ENCODE peak calls at places on chromosome 3, in eight cellular contexts. Y, D, N, T, O, Q, I and P are unnamed samples.

GRCh38 chr3:31755911-31756658 is 223.4 kb downstream of the STT3B start:
- DNase-seq in Y (no peak), D (no peak), N (no peak), T (no peak), O (no peak), Q (no peak), I (no peak), P (no peak)

GRCh38 chr3:3109407-3110298 is 521 bp downstream of the IL5RA start:
- DNase-seq in Y (no peak), D (no peak), N (peak; percentile 8), T (no peak), O (no peak), Q (no peak), I (no peak), P (no peak)

GRCh38 chr3:116512931-116513330 is 67.6 kb upstream of the LSAMP start:
- DNase-seq in Y (no peak), D (no peak), N (no peak), T (no peak), O (no peak), Q (no peak), I (no peak), P (no peak)

GRCh38 chr3:13655074-13655913 is 106.4 kb downstream of the FBLN2 start:
- DNase-seq in Y (no peak), D (peak; percentile 17), N (peak; percentile 85), T (no peak), O (peak; percentile 18), Q (no peak), I (peak; percentile 78), P (no peak)

GRCh38 chr3:7309707-7310106 is 448.8 kb downstream of the GRM7 start:
- DNase-seq in Y (no peak), D (no peak), N (peak; percentile 14), T (no peak), O (no peak), Q (no peak), I (no peak), P (no peak)

GRCh38 chr3:192106528-192106927 is 620.8 kb downstream of the FGF12 start:
- DNase-seq in Y (no peak), D (no peak), N (no peak), T (no peak), O (no peak), Q (no peak), I (no peak), P (no peak)

GRCh38 chr3:194730369-194730768 is 44.7 kb downstream of the FAM43A start:
- DNase-seq in Y (no peak), D (no peak), N (peak; percentile 44), T (no peak), O (no peak), Q (peak; percentile 47), I (peak; percentile 10), P (peak; percentile 68)

GRCh38 chr3:36257117-36257516 is 123.2 kb upstream of the STAC start:
- DNase-seq in Y (no peak), D (no peak), N (peak; percentile 9), T (no peak), O (no peak), Q (no peak), I (no peak), P (no peak)

GRCh38 chr3:105368575-105369500 is 2.1 kb downstream of the ALCAM start:
- DNase-seq in Y (peak; percentile 92), D (peak; percentile 84), N (peak; percentile 87), T (peak; percentile 69), O (peak; percentile 59), Q (peak; percentile 84), I (peak; percentile 76), P (peak; percentile 80)

GRCh38 chr3:14319654-14320182 is 82.7 kb upstream of the SLC6A6 start:
- DNase-seq in Y (peak; percentile 75), D (no peak), N (peak; percentile 81), T (no peak), O (peak; percentile 77), Q (peak; percentile 77), I (peak; percentile 52), P (peak; percentile 10)

GRCh38 chr3:28973621-28974020 is 307.2 kb upstream of the RBMS3 start:
- DNase-seq in Y (no peak), D (no peak), N (no peak), T (no peak), O (no peak), Q (no peak), I (peak; percentile 66), P (no peak)

GRCh38 chr3:188196232-188196990 is 42.5 kb downstream of the LPP start:
- DNase-seq in Y (no peak), D (no peak), N (no peak), T (no peak), O (peak; percentile 54), Q (no peak), I (peak; percentile 20), P (no peak)

GRCh38 chr3:32780735-32781210 is 37.0 kb upstream of the TRIM71 start:
- DNase-seq in Y (no peak), D (no peak), N (peak; percentile 86), T (peak; percentile 2), O (peak; percentile 16), Q (peak; percentile 42), I (peak; percentile 48), P (no peak)

GRCh38 chr3:141114816-141115458 is 63.8 kb downstream of the SPSB4 start:
- DNase-seq in Y (no peak), D (no peak), N (no peak), T (no peak), O (no peak), Q (no peak), I (peak; percentile 36), P (no peak)

GRCh38 chr3:51311055-51311454 is 74.0 kb upstream of the MANF start:
- DNase-seq in Y (no peak), D (peak; percentile 26), N (peak; percentile 48), T (no peak), O (peak; percentile 33), Q (peak; percentile 55), I (peak; percentile 56), P (no peak)

GRCh38 chr3:32569540-32570425 is 875 bp downstream of the DYNC1LI1 start:
- DNase-seq in Y (peak; percentile 52), D (no peak), N (peak; percentile 77), T (peak; percentile 22), O (peak; percentile 23), Q (peak; percentile 63), I (peak; percentile 50), P (no peak)

GRCh38 chr3:52679139-52679538 is 6.6 kb downstream of the PBRM1 start:
- DNase-seq in Y (no peak), D (no peak), N (no peak), T (no peak), O (no peak), Q (no peak), I (peak; percentile 30), P (no peak)

GRCh38 chr3:170563712-170564423 is 22.0 kb downstream of the SLC7A14 start:
- DNase-seq in Y (no peak), D (no peak), N (peak; percentile 14), T (no peak), O (peak; percentile 82), Q (peak; percentile 26), I (peak; percentile 71), P (no peak)
- H3K27ac ChIP-seq in Y (no peak overlapping the region), D (no peak overlapping the region), N (no peak overlapping the region), T (no peak overlapping the region), O (peak overlapping the region; percentile 68), Q (no peak overlapping the region), I (peak overlapping the region; percentile 31), P (no peak overlapping the region)

DNA sequence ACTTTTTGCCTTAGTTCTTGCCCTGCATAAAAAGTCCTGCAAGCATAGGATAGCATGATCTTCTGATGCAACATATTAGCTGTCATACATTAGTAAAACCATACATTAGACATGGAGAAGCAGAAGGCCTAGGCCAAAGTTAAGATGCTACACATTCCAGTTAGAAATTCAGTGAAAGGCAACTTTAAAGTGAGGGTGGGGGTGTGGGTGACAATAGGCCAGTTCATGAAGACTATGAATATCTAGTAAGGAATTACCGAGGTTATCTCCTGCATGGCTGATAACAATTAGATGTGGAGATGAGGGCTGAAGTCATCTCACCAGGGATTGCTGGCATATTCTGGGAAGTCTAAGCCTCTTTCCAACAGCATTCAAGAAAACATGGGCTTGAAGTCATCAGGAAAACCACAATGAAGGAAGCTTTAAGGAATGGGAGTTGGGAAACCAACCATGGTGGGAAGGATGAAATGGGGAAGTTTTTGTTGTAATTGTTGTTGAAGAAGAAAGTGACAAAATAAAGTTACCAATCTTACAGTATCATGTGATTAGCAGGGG is 410.0 kb downstream of the FOXP1 start:
- DNase-seq in Y (no peak), D (no peak), N (no peak), T (no peak), O (peak; percentile 83), Q (no peak), I (peak; percentile 71), P (no peak)
- H3K27ac ChIP-seq in Y (no peak overlapping the region), D (no peak overlapping the region), N (peak overlapping the region; percentile 76), T (no peak overlapping the region), O (peak overlapping the region; percentile 86), Q (no peak overlapping the region), I (peak overlapping the region; percentile 90), P (no peak overlapping the region)

GRCh38 chr3:114863848-114864247 is 283.2 kb downstream of the ZBTB20 start:
- DNase-seq in Y (no peak), D (no peak), N (no peak), T (no peak), O (no peak), Q (peak; percentile 32), I (no peak), P (no peak)
- H3K27ac ChIP-seq in Y (no peak overlapping the region), D (no peak overlapping the region), N (no peak overlapping the region), T (no peak overlapping the region), O (no peak overlapping the region), Q (no peak overlapping the region), I (no peak overlapping the region), P (no peak overlapping the region)

DNA sequence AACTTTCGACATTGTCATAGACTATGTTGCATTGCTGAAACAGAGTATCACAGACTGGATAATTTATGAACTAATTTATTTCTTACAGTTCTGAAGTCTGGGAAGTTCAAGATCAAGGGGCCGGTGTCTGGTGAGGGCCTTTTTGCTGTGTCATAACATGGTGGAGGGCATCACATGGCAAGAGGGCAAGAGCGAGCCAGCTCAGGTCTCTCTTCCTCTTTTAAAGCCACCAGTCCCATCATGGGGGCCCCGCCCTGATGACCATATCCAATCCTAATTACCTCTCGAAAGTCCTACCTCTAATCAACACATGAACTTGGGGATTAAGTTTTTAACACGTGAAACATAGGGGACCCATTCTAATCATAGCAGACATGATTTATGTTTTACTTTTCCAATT is 33.5 kb upstream of the DCUN1D1 start:
- DNase-seq in Y (no peak), D (no peak), N (no peak), T (no peak), O (no peak), Q (no peak), I (no peak), P (no peak)
- H3K27ac ChIP-seq in Y (no peak overlapping the region), D (no peak overlapping the region), N (no peak overlapping the region), T (no peak overlapping the region), O (no peak overlapping the region), Q (no peak overlapping the region), I (no peak overlapping the region), P (no peak overlapping the region)